ENCODE peak calls at places on chromosomes 3 and 15, in seven cellular contexts. One of them, this sample, is unnamed.

GRCh38 chr15:75712668-75713337 is at the start of gene CSPG4:
- DNase-seq in neural progenitor cell: peak
- DNase-seq in activated CD8-positive, alpha-beta T cell treated with anti-CD3 and anti-CD28 coated beads for 36 hours: no peak
- DNase-seq in cardiac muscle cell: peak
- DNase-seq in HFFc6: peak
- DNase-seq in A673: no peak
- DNase-seq in epithelial cell of proximal tubule: no peak
- DNase-seq in this sample: no peak

GRCh38 chr3:148800414-148800813 is 27.2 kb upstream of the CPB1 start:
- DNase-seq in HFFc6: no peak
- DNase-seq in epithelial cell of proximal tubule: no peak
- DNase-seq in neural progenitor cell: no peak
- DNase-seq in A673: no peak
- DNase-seq in cardiac muscle cell: no peak
- DNase-seq in activated CD8-positive, alpha-beta T cell treated with anti-CD3 and anti-CD28 coated beads for 36 hours: no peak
- DNase-seq in this sample: no peak

GRCh38 chr15:70851889-70852288 is 2.1 kb downstream of the LARP6 start:
- DNase-seq in activated CD8-positive, alpha-beta T cell treated with anti-CD3 and anti-CD28 coated beads for 36 hours: no peak
- DNase-seq in epithelial cell of proximal tubule: no peak
- DNase-seq in HFFc6: no peak
- DNase-seq in neural progenitor cell: no peak
- DNase-seq in A673: no peak
- DNase-seq in cardiac muscle cell: no peak
- DNase-seq in this sample: no peak

GRCh38 chr3:156307704-156308103 is 187.3 kb downstream of the KCNAB1 start:
- DNase-seq in neural progenitor cell: no peak
- DNase-seq in A673: no peak
- DNase-seq in HFFc6: peak
- DNase-seq in cardiac muscle cell: peak
- DNase-seq in epithelial cell of proximal tubule: no peak
- DNase-seq in activated CD8-positive, alpha-beta T cell treated with anti-CD3 and anti-CD28 coated beads for 36 hours: no peak
- DNase-seq in this sample: no peak

GRCh38 chr3:50493086-50493485 is 10.3 kb downstream of the CACNA2D2 start:
- DNase-seq in epithelial cell of proximal tubule: no peak
- DNase-seq in A673: no peak
- DNase-seq in cardiac muscle cell: no peak
- DNase-seq in activated CD8-positive, alpha-beta T cell treated with anti-CD3 and anti-CD28 coated beads for 36 hours: no peak
- DNase-seq in neural progenitor cell: no peak
- DNase-seq in HFFc6: no peak
- DNase-seq in this sample: no peak

GRCh38 chr3:116678853-116679252 is 30.7 kb upstream of the TUSC7 start:
- DNase-seq in cardiac muscle cell: no peak
- DNase-seq in neural progenitor cell: no peak
- DNase-seq in A673: no peak
- DNase-seq in HFFc6: no peak
- DNase-seq in activated CD8-positive, alpha-beta T cell treated with anti-CD3 and anti-CD28 coated beads for 36 hours: no peak
- DNase-seq in epithelial cell of proximal tubule: no peak
- DNase-seq in this sample: no peak

GRCh38 chr3:194140520-194141414 is 4.8 kb downstream of the HES1 start:
- DNase-seq in cardiac muscle cell: peak
- DNase-seq in neural progenitor cell: peak
- DNase-seq in HFFc6: peak
- DNase-seq in A673: peak
- DNase-seq in activated CD8-positive, alpha-beta T cell treated with anti-CD3 and anti-CD28 coated beads for 36 hours: peak
- DNase-seq in epithelial cell of proximal tubule: no peak
- DNase-seq in this sample: no peak

GRCh38 chr3:195570344-195570743 is 13.4 kb downstream of the APOD start:
- DNase-seq in neural progenitor cell: no peak
- DNase-seq in A673: no peak
- DNase-seq in HFFc6: no peak
- DNase-seq in activated CD8-positive, alpha-beta T cell treated with anti-CD3 and anti-CD28 coated beads for 36 hours: no peak
- DNase-seq in epithelial cell of proximal tubule: no peak
- DNase-seq in cardiac muscle cell: no peak
- DNase-seq in this sample: no peak

GRCh38 chr3:153634683-153635082 is 472.7 kb downstream of the RAP2B start:
- DNase-seq in HFFc6: no peak
- DNase-seq in neural progenitor cell: no peak
- DNase-seq in cardiac muscle cell: peak
- DNase-seq in activated CD8-positive, alpha-beta T cell treated with anti-CD3 and anti-CD28 coated beads for 36 hours: no peak
- DNase-seq in epithelial cell of proximal tubule: no peak
- DNase-seq in A673: no peak
- DNase-seq in this sample: no peak

GRCh38 chr3:171860830-171861535 is 17.8 kb downstream of the TMEM212 start:
- DNase-seq in activated CD8-positive, alpha-beta T cell treated with anti-CD3 and anti-CD28 coated beads for 36 hours: no peak
- DNase-seq in HFFc6: peak
- DNase-seq in cardiac muscle cell: peak
- DNase-seq in neural progenitor cell: no peak
- DNase-seq in A673: no peak
- DNase-seq in epithelial cell of proximal tubule: no peak
- DNase-seq in this sample: no peak

GRCh38 chr3:159989973-159990846 is 1.6 kb downstream of the IL12A start:
- DNase-seq in neural progenitor cell: no peak
- DNase-seq in cardiac muscle cell: no peak
- DNase-seq in epithelial cell of proximal tubule: no peak
- DNase-seq in A673: no peak
- DNase-seq in HFFc6: no peak
- DNase-seq in activated CD8-positive, alpha-beta T cell treated with anti-CD3 and anti-CD28 coated beads for 36 hours: no peak
- DNase-seq in this sample: no peak

GRCh38 chr15:43776718-43777292 is at the start of gene ELL3:
- DNase-seq in A673: peak
- DNase-seq in HFFc6: peak
- DNase-seq in epithelial cell of proximal tubule: no peak
- DNase-seq in neural progenitor cell: peak
- DNase-seq in activated CD8-positive, alpha-beta T cell treated with anti-CD3 and anti-CD28 coated beads for 36 hours: peak
- DNase-seq in cardiac muscle cell: peak
- DNase-seq in this sample: peak

GRCh38 chr3:75395601-75396315 is 268.4 kb upstream of the FRG2C start:
- DNase-seq in A673: no peak
- DNase-seq in activated CD8-positive, alpha-beta T cell treated with anti-CD3 and anti-CD28 coated beads for 36 hours: no peak
- DNase-seq in HFFc6: no peak
- DNase-seq in epithelial cell of proximal tubule: no peak
- DNase-seq in neural progenitor cell: no peak
- DNase-seq in cardiac muscle cell: no peak
- DNase-seq in this sample: no peak

GRCh38 chr3:69309810-69310209 is 76.1 kb downstream of the FRMD4B start:
- DNase-seq in cardiac muscle cell: peak
- DNase-seq in A673: peak
- DNase-seq in neural progenitor cell: peak
- DNase-seq in HFFc6: peak
- DNase-seq in activated CD8-positive, alpha-beta T cell treated with anti-CD3 and anti-CD28 coated beads for 36 hours: no peak
- DNase-seq in epithelial cell of proximal tubule: peak
- DNase-seq in this sample: no peak

GRCh38 chr3:143035466-143036214 is 34.3 kb downstream of the U2SURP start:
- DNase-seq in activated CD8-positive, alpha-beta T cell treated with anti-CD3 and anti-CD28 coated beads for 36 hours: no peak
- DNase-seq in cardiac muscle cell: peak
- DNase-seq in epithelial cell of proximal tubule: no peak
- DNase-seq in neural progenitor cell: no peak
- DNase-seq in HFFc6: peak
- DNase-seq in A673: no peak
- DNase-seq in this sample: no peak

GRCh38 chr3:47016934-47017435 is 37.5 kb downstream of the NBEAL2 start:
- DNase-seq in activated CD8-positive, alpha-beta T cell treated with anti-CD3 and anti-CD28 coated beads for 36 hours: peak
- DNase-seq in HFFc6: peak
- DNase-seq in neural progenitor cell: no peak
- DNase-seq in cardiac muscle cell: peak
- DNase-seq in A673: peak
- DNase-seq in epithelial cell of proximal tubule: no peak
- DNase-seq in this sample: no peak

GRCh38 chr3:13113346-13114335 is 40.4 kb upstream of the IQSEC1 start:
- DNase-seq in cardiac muscle cell: no peak
- DNase-seq in A673: no peak
- DNase-seq in HFFc6: no peak
- DNase-seq in activated CD8-positive, alpha-beta T cell treated with anti-CD3 and anti-CD28 coated beads for 36 hours: no peak
- DNase-seq in epithelial cell of proximal tubule: no peak
- DNase-seq in neural progenitor cell: no peak
- DNase-seq in this sample: no peak

GRCh38 chr15:35111861-35112260 is 26.8 kb upstream of the NANOGP8 start:
- DNase-seq in A673: no peak
- DNase-seq in activated CD8-positive, alpha-beta T cell treated with anti-CD3 and anti-CD28 coated beads for 36 hours: no peak
- DNase-seq in neural progenitor cell: no peak
- DNase-seq in epithelial cell of proximal tubule: no peak
- DNase-seq in cardiac muscle cell: no peak
- DNase-seq in HFFc6: no peak
- DNase-seq in this sample: no peak

GRCh38 chr3:63588897-63589296 is 63.6 kb upstream of the SNTN start:
- DNase-seq in cardiac muscle cell: no peak
- DNase-seq in activated CD8-positive, alpha-beta T cell treated with anti-CD3 and anti-CD28 coated beads for 36 hours: no peak
- DNase-seq in neural progenitor cell: no peak
- DNase-seq in HFFc6: no peak
- DNase-seq in epithelial cell of proximal tubule: no peak
- DNase-seq in A673: no peak
- DNase-seq in this sample: no peak

GRCh38 chr3:130700541-130700940 is 46.1 kb downstream of the PIK3R4 start:
- DNase-seq in A673: peak
- DNase-seq in HFFc6: no peak
- DNase-seq in epithelial cell of proximal tubule: no peak
- DNase-seq in neural progenitor cell: no peak
- DNase-seq in activated CD8-positive, alpha-beta T cell treated with anti-CD3 and anti-CD28 coated beads for 36 hours: no peak
- DNase-seq in cardiac muscle cell: peak
- DNase-seq in this sample: no peak

DNA sequence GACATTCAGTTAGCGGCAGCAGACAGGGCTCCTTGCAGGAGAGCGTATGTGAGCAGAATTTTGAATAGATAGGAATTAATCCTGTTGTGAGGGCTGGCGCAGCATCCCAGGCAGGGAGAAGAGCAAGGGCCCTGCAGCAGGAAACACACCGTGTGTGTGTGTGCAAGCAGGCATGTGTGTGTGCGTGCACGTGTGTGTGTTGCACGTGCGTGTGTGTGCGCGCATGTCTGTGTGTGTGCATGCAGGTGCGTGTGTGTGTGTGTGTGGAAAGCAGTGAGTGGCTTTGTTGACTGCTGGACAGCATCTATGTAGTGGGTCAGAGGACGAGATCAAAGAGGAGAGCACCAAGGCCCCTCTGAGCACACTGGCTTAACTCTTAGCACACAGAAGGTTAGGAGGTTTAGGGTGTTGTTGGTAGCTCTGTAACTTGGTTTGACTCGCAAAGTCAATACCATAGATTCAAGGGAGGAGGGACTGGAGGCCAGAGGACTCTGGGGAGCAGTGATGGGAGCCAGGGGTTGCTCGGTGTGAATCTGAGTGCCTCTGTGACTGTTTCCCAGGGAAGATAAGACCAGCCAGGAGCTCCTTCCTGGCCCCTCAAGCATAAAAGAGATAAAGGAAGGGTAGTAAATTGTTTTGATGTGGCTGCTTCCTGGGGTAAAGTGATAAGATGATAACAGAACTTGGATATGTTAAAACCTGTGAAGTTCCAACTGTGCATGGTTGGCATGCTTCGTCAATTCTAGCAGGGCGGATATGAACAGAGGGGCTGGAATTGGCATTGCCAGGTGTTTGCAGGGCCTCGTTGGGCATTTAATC is 639.6 kb downstream of the NR2F2 start:
- DNase-seq in epithelial cell of proximal tubule: no peak
- DNase-seq in HFFc6: no peak
- DNase-seq in neural progenitor cell: no peak
- DNase-seq in cardiac muscle cell: no peak
- DNase-seq in activated CD8-positive, alpha-beta T cell treated with anti-CD3 and anti-CD28 coated beads for 36 hours: no peak
- DNase-seq in A673: no peak
- DNase-seq in this sample: no peak
- TF ChIP-seq CTCF in epithelial cell of proximal tubule: no peak
- TF ChIP-seq CTCF in HFFc6: no peak
- TF ChIP-seq CTCF in neural progenitor cell: no peak
- TF ChIP-seq CTCF in cardiac muscle cell: no peak
- TF ChIP-seq CTCF in activated CD8-positive, alpha-beta T cell treated with anti-CD3 and anti-CD28 coated beads for 36 hours: no peak
- TF ChIP-seq CTCF in A673: no peak
- TF ChIP-seq CTCF in this sample: no peak

GRCh38 chr3:84077479-84077878 is 881.3 kb upstream of the CADM2 start:
- DNase-seq in activated CD8-positive, alpha-beta T cell treated with anti-CD3 and anti-CD28 coated beads for 36 hours: no peak
- DNase-seq in cardiac muscle cell: no peak
- DNase-seq in A673: no peak
- DNase-seq in HFFc6: no peak
- DNase-seq in neural progenitor cell: peak
- DNase-seq in epithelial cell of proximal tubule: no peak
- DNase-seq in this sample: no peak

DNA sequence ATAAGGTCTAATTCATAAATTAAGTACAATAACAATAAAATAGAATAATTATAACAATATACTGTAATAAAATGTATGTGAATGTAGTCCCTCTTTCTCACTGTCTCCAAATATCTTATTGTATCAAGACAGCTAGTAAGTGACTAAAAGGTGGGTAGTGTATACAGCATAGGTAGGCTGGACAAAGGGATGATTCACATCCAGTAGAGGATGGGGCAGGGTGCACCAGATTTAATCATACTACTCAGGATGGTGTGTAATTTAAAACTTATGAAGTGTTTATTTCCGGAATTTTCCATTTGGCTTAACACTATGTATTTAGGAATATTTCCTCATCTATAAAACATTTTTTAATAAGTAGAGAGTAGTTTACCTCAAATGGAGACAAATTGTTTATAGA is 876.1 kb upstream of the CADM2 start:
- DNase-seq in cardiac muscle cell: no peak
- DNase-seq in A673: no peak
- DNase-seq in HFFc6: no peak
- DNase-seq in neural progenitor cell: no peak
- DNase-seq in epithelial cell of proximal tubule: no peak
- DNase-seq in activated CD8-positive, alpha-beta T cell treated with anti-CD3 and anti-CD28 coated beads for 36 hours: no peak
- DNase-seq in this sample: no peak
- TF ChIP-seq CTCF in cardiac muscle cell: no peak
- TF ChIP-seq CTCF in A673: no peak
- TF ChIP-seq CTCF in HFFc6: no peak
- TF ChIP-seq CTCF in neural progenitor cell: no peak
- TF ChIP-seq CTCF in epithelial cell of proximal tubule: no peak
- TF ChIP-seq CTCF in activated CD8-positive, alpha-beta T cell treated with anti-CD3 and anti-CD28 coated beads for 36 hours: no peak
- TF ChIP-seq CTCF in this sample: no peak

GRCh38 chr3:172987268-172987667 is 153.8 kb downstream of the SPATA16 start:
- DNase-seq in HFFc6: no peak
- DNase-seq in neural progenitor cell: peak
- DNase-seq in epithelial cell of proximal tubule: no peak
- DNase-seq in A673: peak
- DNase-seq in cardiac muscle cell: no peak
- DNase-seq in activated CD8-positive, alpha-beta T cell treated with anti-CD3 and anti-CD28 coated beads for 36 hours: no peak
- DNase-seq in this sample: no peak
- TF ChIP-seq CTCF in HFFc6: peak
- TF ChIP-seq CTCF in neural progenitor cell: peak
- TF ChIP-seq CTCF in epithelial cell of proximal tubule: peak
- TF ChIP-seq CTCF in A673: peak
- TF ChIP-seq CTCF in cardiac muscle cell: no peak
- TF ChIP-seq CTCF in activated CD8-positive, alpha-beta T cell treated with anti-CD3 and anti-CD28 coated beads for 36 hours: no peak
- TF ChIP-seq CTCF in this sample: no peak

DNA sequence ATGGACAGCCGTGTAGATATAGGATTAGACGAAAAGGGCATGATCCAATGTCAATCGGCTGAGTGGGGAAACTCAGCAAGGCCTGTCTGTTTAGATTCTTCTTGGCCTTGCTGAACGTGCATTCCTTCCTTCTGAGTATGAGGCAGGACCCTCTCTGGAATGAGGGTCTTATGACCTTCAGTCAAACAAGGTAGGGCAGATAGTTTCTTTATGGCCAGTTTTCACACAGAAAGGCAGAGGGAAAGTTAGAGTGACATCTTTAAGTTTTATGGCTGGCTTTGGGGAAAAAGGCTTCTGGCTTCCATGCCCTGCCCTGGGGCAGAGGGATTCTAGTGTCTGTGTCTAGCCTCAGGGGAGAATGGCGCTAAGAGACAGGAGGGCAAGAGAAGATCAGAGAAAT is 29.7 kb downstream of the ARNT2 start:
- DNase-seq in HFFc6: no peak
- DNase-seq in cardiac muscle cell: no peak
- DNase-seq in A673: no peak
- DNase-seq in neural progenitor cell: no peak
- DNase-seq in epithelial cell of proximal tubule: no peak
- DNase-seq in activated CD8-positive, alpha-beta T cell treated with anti-CD3 and anti-CD28 coated beads for 36 hours: no peak
- DNase-seq in this sample: no peak
- TF ChIP-seq CTCF in HFFc6: no peak
- TF ChIP-seq CTCF in cardiac muscle cell: no peak
- TF ChIP-seq CTCF in A673: no peak
- TF ChIP-seq CTCF in neural progenitor cell: no peak
- TF ChIP-seq CTCF in epithelial cell of proximal tubule: no peak
- TF ChIP-seq CTCF in activated CD8-positive, alpha-beta T cell treated with anti-CD3 and anti-CD28 coated beads for 36 hours: no peak
- TF ChIP-seq CTCF in this sample: no peak